ENCODE peak calls at places on chromosomes 5 and 9, in five cellular contexts. O is stomach, I is breast epithelium, F is SK-N-SH, S is HCT116. L is an unnamed sample. For H3K4me1, the result is how much of the 10 kb centered on the place peaks cover.

GRCh38 chr5:139745800-139746690 is 49.6 kb upstream of the PSD2 start:
- DNase-seq in I (peak), S (peak), F (peak), O (peak), L (peak)

GRCh38 chr9:70924905-70925547 is 196.4 kb downstream of the TRPM3 start:
- DNase-seq in S (peak), I (peak), O (peak), F (peak), L (peak)

GRCh38 chr5:173456751-173457171 is 128.5 kb upstream of the STC2 start:
- DNase-seq in O (no peak), I (no peak), S (no peak), F (no peak), L (no peak)

GRCh38 chr9:20148416-20148815 is 359.6 kb upstream of the SLC24A2 start:
- DNase-seq in O (no peak), I (no peak), F (no peak), S (no peak), L (no peak)

GRCh38 chr5:158898185-158899177 is 201.2 kb downstream of the EBF1 start:
- DNase-seq in F (no peak), O (no peak), I (no peak), S (no peak), L (no peak)

GRCh38 chr9:81621785-81622243 is 67.5 kb downstream of the TLE1 start:
- DNase-seq in S (no peak), F (no peak), I (no peak), O (no peak), L (no peak)

GRCh38 chr9:2870340-2870739 is 26.4 kb upstream of the PUM3 start:
- DNase-seq in F (no peak), I (no peak), S (no peak), O (no peak), L (no peak)

GRCh38 chr5:124718376-124718775 is 28.1 kb downstream of the ZNF608 start:
- DNase-seq in I (no peak), S (no peak), O (no peak), F (peak), L (no peak)

GRCh38 chr9:119086590-119086989 is 282.6 kb downstream of the BRINP1 start:
- DNase-seq in I (no peak), O (no peak), F (no peak), S (no peak), L (no peak)

GRCh38 chr5:10886497-10886896 is 125.5 kb upstream of the DAP start:
- DNase-seq in F (no peak), I (no peak), O (no peak), S (no peak), L (no peak)

GRCh38 chr9:123997665-123998277 is 13.8 kb upstream of the LHX2 start:
- DNase-seq in I (peak), S (no peak), O (no peak), F (no peak), L (peak)

GRCh38 chr9:8604201-8604600 is 804.6 kb upstream of the DMAC1 start:
- DNase-seq in S (no peak), O (no peak), F (no peak), I (no peak), L (no peak)

GRCh38 chr5:16489322-16489791 is 23.8 kb upstream of the ZNF622 start:
- DNase-seq in F (peak), S (peak), I (no peak), O (no peak), L (no peak)

GRCh38 chr5:139650031-139650688 is 2.0 kb downstream of the CXXC5 start:
- DNase-seq in O (peak), F (no peak), I (no peak), S (no peak), L (no peak)

GRCh38 chr5:126516133-126516532 is 78.9 kb downstream of the ALDH7A1 start:
- DNase-seq in S (no peak), O (no peak), I (no peak), F (peak), L (no peak)

GRCh38 chr9:91727316-91727861 is 222.6 kb downstream of the ROR2 start:
- DNase-seq in F (peak), O (no peak), I (no peak), S (peak), L (no peak)

GRCh38 chr5:140111043-140111858 is 2.7 kb upstream of the PURA start:
- DNase-seq in I (no peak), S (no peak), F (no peak), O (no peak), L (no peak)

GRCh38 chr5:157384971-157385709 is 74.9 kb upstream of the NIPAL4 start:
- DNase-seq in F (peak), I (peak), S (no peak), O (no peak), L (peak)

GRCh38 chr5:177469750-177470525 is 3.5 kb downstream of the DBN1 start:
- DNase-seq in F (no peak), S (no peak), I (no peak), O (no peak), L (no peak)

GRCh38 chr5:56384186-56384585 is 151.1 kb upstream of the ANKRD55 start:
- DNase-seq in I (no peak), S (no peak), F (no peak), O (no peak), L (no peak)

GRCh38 chr9:21695443-21695842 is 107.0 kb upstream of the MTAP start:
- DNase-seq in F (no peak), S (no peak), O (no peak), I (no peak), L (no peak)

GRCh38 chr5:1315018-1315708 is 20.3 kb upstream of the TERT start:
- DNase-seq in S (no peak), O (peak), I (no peak), F (no peak), L (no peak)

GRCh38 chr5:16178745-16179372 is 732 bp downstream of the MARCHF11 start:
- DNase-seq in I (peak), O (peak), S (no peak), F (peak), L (peak)

GRCh38 chr9:17531642-17532254 is 47.1 kb upstream of the SH3GL2 start:
- DNase-seq in S (peak), O (peak), F (peak), I (no peak), L (no peak)

GRCh38 chr9:84327184-84327583 is 13.4 kb downstream of the SLC28A3 start:
- DNase-seq in I (no peak), F (no peak), S (no peak), O (no peak), L (no peak)

GRCh38 chr9:91395106-91395552 is 28.5 kb downstream of the NFIL3 start:
- DNase-seq in O (no peak), F (no peak), I (no peak), S (no peak), L (no peak)

GRCh38 chr5:127008300-127008975 is 21.9 kb downstream of the MARCHF3 start:
- DNase-seq in S (no peak), I (no peak), F (no peak), O (no peak), L (no peak)

GRCh38 chr9:79123419-79123818 is 448.3 kb upstream of the TLE4 start:
- DNase-seq in I (no peak), O (no peak), F (no peak), S (no peak), L (no peak)

DNA sequence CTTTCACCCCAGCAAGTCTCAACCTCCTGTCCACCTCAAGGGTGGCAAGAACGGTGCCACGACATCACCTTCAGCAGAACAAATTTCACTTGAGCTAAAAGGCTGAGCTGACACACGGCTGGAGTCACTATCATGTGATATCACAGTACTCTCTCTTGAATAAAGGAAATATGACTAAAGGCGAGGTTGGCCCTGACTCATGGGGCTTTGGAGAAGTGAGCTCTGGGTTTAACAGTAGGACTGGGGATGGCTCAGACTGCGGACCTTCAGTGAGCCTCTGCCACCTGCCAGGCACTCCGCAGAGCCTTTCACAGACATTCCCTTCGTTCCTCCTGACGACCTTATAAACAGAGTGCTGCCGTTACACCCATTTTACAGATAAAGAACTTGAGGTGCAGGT is 25.0 kb downstream of the SHC3 start:
- DNase-seq in S (peak), I (no peak), F (no peak), O (no peak), L (no peak)
- TF ChIP-seq POLR2AphosphoS5 in S (no peak), I (no peak), F (peak), O (no peak), L (no peak)

DNA sequence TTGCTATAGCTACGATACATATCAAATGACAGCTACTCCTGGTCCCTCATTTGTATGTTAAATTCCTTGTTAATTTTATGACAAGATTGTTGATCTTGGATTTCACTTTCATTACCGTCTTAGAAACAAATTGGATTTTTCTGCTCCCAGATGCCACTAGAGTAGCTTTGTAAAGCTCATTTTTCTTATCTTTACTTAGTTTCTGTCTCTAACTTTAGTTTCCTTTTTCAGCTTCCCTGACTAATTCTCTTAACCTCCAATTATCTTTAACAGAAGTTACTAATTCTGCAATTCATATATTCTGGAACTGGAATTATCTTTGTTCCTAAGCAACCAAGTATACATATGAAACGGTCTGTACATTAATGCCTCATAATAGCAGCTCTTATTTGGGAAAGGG is 16.6 kb downstream of the ITGA1 start:
- DNase-seq in I (no peak), F (no peak), O (no peak), S (no peak), L (no peak)
- H3K4me3 ChIP-seq in I (no peak), F (no peak), O (no peak), S (no peak), L (no peak)

DNA sequence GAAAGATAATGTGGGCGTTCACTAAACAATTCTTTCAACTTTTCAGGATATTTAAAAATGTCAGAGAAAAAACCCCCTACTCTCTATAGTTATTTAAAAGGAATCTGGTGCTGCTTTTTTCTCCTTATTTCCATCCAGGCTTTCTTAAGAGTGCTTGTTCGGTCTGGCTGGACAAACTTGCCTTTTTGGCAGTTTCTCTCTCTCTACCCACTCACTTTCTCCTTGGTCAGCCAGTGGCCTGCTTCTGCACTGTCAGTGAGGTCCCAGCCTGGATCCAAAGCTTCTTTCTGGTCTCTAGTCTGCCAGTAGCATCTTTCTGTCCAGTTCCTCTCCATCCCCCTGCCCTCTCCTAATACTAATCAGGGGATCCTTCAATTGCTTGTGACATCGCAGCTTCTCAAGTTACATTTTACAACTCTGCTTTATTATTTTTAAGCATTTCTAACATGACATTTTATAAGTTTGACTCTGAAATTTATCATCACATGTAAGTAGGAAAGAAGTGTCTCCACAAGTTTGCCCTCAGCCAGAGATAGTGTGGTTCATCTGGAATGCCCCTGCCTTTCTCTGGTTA is 50.4 kb downstream of the PIK3R1 start:
- DNase-seq in F (no peak), I (no peak), S (no peak), O (no peak), L (no peak)
- H3K4me1 ChIP-seq in F (under half), I (under half), S (under half), O (half or more), L (under half)

GRCh38 chr9:128163027-128163515 is 3.0 kb downstream of the BBLN start:
- DNase-seq in S (no peak), F (no peak), I (no peak), O (no peak), L (no peak)
- TF ChIP-seq POLR2AphosphoS5 in S (no peak), F (no peak), I (no peak), O (no peak), L (no peak)

DNA sequence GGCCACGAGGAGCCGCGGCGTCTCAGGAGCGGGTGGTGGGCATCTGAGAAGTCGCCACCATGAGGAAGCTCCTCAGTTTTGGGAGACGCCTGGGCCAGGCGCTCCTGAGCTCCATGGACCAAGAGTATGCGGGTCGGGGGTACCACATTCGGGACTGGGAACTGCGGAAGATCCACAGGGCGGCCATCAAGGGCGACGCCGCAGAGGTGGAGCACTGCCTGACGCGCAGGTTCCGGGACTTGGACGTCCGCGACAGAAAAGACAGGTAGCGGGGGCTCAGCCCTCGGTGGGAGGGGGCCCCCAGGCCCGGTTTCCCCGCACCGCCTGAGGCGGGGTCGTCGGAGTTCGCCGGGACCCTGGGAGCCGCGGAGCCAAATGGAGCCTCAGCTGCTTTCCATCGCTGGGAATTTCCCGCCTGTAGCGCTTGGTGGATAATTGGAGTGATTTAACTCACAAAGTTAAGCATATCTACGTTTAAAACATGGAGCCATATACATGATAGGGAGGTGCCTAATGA is 438 bp downstream of the ANKRD18B start:
- DNase-seq in O (no peak), I (no peak), S (no peak), F (no peak), L (peak)
- H3K4me3 ChIP-seq in O (peak), I (peak), S (no peak), F (peak), L (peak)

GRCh38 chr9:136995772-136996308 is 528 bp downstream of the CLIC3 start:
- DNase-seq in S (no peak), F (no peak), I (no peak), O (peak), L (no peak)
- H3K4me1 ChIP-seq in S (half or more), F (under half), I (under half), O (under half), L (under half)

GRCh38 chr9:110555551-110555950 is 24.0 kb downstream of the SVEP1 start:
- DNase-seq in O (no peak), I (no peak), S (no peak), F (no peak), L (no peak)
- TF ChIP-seq POLR2AphosphoS5 in O (no peak), I (no peak), S (no peak), F (no peak), L (no peak)

DNA sequence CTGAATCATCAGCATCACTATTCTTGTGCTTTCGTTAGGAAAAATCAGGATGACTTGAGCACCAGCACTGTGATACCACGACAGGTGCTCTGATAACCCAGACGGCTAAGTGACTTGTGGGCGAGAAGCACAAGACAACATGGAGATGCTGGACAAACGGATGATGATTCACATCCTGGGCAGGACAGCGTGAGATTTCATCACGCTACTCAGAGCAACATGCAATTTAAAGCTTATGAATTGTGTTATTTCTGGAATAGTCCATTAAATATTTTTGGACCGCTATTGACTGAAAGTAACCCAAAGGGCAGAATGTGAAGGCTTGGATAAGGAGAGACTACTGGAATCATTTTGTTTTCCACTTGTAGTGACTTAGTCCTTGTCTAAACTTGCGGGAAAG is 114.8 kb upstream of the DAPK1 start:
- DNase-seq in F (no peak), O (no peak), S (no peak), I (no peak), L (no peak)
- H3K4me3 ChIP-seq in F (no peak), O (no peak), S (no peak), I (no peak), L (no peak)

DNA sequence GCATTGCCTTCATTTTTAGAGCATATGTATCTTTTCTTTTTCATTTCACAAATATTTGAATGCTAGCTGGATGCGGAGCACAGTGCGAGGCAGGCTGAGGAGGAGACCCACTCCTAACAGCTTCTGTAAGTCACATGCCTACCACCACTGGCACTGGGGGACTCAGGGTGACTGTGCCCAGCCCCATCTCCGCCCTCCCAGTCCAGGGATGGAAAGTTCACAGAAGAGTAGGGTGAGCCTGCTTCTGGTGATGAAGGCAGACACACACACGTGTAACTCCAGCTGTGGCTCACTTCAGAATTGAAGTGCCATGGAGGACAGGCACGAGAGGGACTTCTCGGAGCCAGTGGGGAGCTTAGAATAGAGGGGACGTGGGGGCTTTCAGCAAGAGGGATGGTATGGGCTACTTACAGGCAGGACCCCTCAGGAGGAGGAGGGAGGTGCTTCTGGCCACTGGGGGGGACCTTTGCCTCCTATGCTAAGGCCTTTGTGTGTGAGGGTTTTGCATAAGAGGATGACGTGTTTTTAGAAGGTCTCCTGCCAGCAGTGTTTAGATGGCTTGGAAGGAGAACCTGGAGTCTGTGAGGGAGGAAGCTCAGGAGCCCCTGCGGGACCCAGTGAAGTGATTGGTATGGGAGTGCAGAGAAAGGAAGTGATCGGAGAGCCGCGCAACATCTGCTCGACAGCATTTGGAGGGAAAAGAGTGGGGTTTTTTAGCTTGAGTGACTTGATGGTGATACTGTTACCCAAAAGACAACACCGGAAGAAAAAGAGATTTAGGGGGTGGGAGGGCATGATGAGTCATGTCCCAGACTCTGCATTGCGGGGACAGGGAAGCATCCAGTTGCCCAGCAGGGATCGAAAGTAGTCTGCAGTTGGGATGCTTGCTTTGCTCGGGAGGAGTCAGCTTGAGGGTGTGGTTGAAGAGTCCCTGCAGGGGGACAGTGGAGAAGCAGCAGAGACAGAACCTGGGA is 163.5 kb upstream of the OTULINL start:
- DNase-seq in I (no peak), F (peak), S (no peak), O (no peak), L (no peak)
- H3K4me1 ChIP-seq in I (under half), F (half or more), S (under half), O (under half), L (under half)

GRCh38 chr5:119070828-119071572 is at the start of gene DMXL1:
- DNase-seq in O (peak), I (peak), F (peak), S (peak), L (peak)

GRCh38 chr5:119071573-119071874 is 637 bp downstream of the DMXL1 start:
- DNase-seq in I (no peak), S (no peak), F (no peak), O (no peak), L (no peak)

GRCh38 chr5:119067338-119067737 is 3.5 kb upstream of the DMXL1 start:
- DNase-seq in O (no peak), S (no peak), I (no peak), F (no peak), L (no peak)

GRCh38 chr5:119072496-119072895 is 1.6 kb downstream of the DMXL1 start:
- DNase-seq in S (no peak), O (no peak), I (no peak), F (no peak), L (no peak)

DNA sequence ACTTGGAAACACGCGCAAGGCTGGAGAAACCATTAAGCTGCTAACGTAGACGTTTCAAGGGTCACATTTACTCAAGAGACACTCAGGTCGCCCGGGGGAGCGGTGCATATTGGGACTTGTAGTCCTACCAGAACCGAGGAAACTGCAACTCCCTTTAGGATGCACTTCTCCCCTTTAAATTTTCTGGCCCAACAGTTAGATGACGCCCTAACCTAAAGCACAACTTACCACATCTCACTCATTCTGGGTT is 384 bp upstream of the DMXL1 start:
- DNase-seq in I (no peak), F (peak), S (no peak), O (no peak), L (no peak)
- TF ChIP-seq POLR2AphosphoS5 in I (no peak), F (peak), S (no peak), O (peak), L (no peak)